ENCODE peak calls at places on chromosomes 16 and 17, in ten cellular contexts. F, W, Q, U, V, L, D, P, Y and K are unnamed samples.

GRCh38 chr17:47952181-47953021 is 5.3 kb downstream of the PRR15L start:
- DNase-seq in F (no peak), W (no peak), Q (no peak), U (no peak), V (no peak), L (no peak), D (no peak), P (no peak), Y (no peak), K (no peak)

GRCh38 chr16:8589293-8590160 is 784 bp downstream of the TMEM114 start:
- DNase-seq in F (no peak), W (no peak), Q (no peak), U (no peak), V (no peak), L (no peak), D (no peak), P (no peak), Y (no peak), K (no peak)

GRCh38 chr16:1437606-1438005 is 6.7 kb downstream of the PERCC1 start:
- DNase-seq in F (peak), W (no peak), Q (no peak), U (no peak), V (no peak), L (no peak), D (no peak), P (no peak), Y (no peak), K (no peak)

GRCh38 chr17:7405413-7405881 is 1.6 kb upstream of the TMEM256 start:
- DNase-seq in F (peak), W (no peak), Q (no peak), U (no peak), V (no peak), L (no peak), D (peak), P (no peak), Y (no peak), K (no peak)

GRCh38 chr17:82400830-82401229 is 17.3 kb upstream of the HEXD start:
- DNase-seq in F (no peak), W (no peak), Q (no peak), U (no peak), V (peak), L (peak), D (no peak), P (peak), Y (peak), K (no peak)

GRCh38 chr16:9139965-9140364 is 48.5 kb downstream of the HAPSTR1 start:
- DNase-seq in F (peak), W (no peak), Q (peak), U (no peak), V (no peak), L (no peak), D (peak), P (no peak), Y (peak), K (no peak)

GRCh38 chr16:15650698-15651161 is 685 bp downstream of the NDE1 start:
- DNase-seq in F (peak), W (no peak), Q (no peak), U (no peak), V (no peak), L (peak), D (peak), P (no peak), Y (peak), K (no peak)

GRCh38 chr16:50600582-50601283 is 52.5 kb downstream of the NKD1 start:
- DNase-seq in F (no peak), W (no peak), Q (no peak), U (no peak), V (no peak), L (no peak), D (no peak), P (no peak), Y (no peak), K (no peak)

GRCh38 chr17:71601894-71602504 is 518.8 kb upstream of the SOX9 start:
- DNase-seq in F (no peak), W (no peak), Q (no peak), U (no peak), V (no peak), L (no peak), D (no peak), P (no peak), Y (no peak), K (no peak)

GRCh38 chr17:74960739-74961342 is 11.7 kb downstream of the HID1 start:
- DNase-seq in F (peak), W (no peak), Q (no peak), U (no peak), V (no peak), L (peak), D (peak), P (peak), Y (peak), K (no peak)

GRCh38 chr16:9062301-9062700 is 29.1 kb upstream of the HAPSTR1 start:
- DNase-seq in F (no peak), W (no peak), Q (no peak), U (no peak), V (no peak), L (no peak), D (no peak), P (no peak), Y (no peak), K (no peak)

GRCh38 chr17:2796164-2797140 is at the start of gene RAP1GAP2:
- DNase-seq in F (peak), W (peak), Q (no peak), U (no peak), V (peak), L (peak), D (no peak), P (peak), Y (no peak), K (no peak)

GRCh38 chr17:2084129-2084765 is 29.3 kb downstream of the HIC1 start:
- DNase-seq in F (peak), W (peak), Q (no peak), U (no peak), V (no peak), L (no peak), D (peak), P (no peak), Y (no peak), K (peak)

GRCh38 chr16:19588661-19589060 is 33.2 kb downstream of the VPS35L start:
- DNase-seq in F (no peak), W (no peak), Q (no peak), U (no peak), V (no peak), L (no peak), D (no peak), P (no peak), Y (no peak), K (no peak)

GRCh38 chr17:82246040-82246364 is 17.2 kb downstream of the SLC16A3 start:
- DNase-seq in F (no peak), W (no peak), Q (no peak), U (no peak), V (no peak), L (no peak), D (no peak), P (no peak), Y (no peak), K (no peak)

GRCh38 chr16:84844049-84844350 is 24.2 kb downstream of the CRISPLD2 start:
- DNase-seq in F (no peak), W (no peak), Q (no peak), U (no peak), V (no peak), L (no peak), D (no peak), P (no peak), Y (no peak), K (no peak)

GRCh38 chr16:11133344-11133921 is 122.6 kb downstream of the SOCS1 start:
- DNase-seq in F (peak), W (peak), Q (no peak), U (peak), V (no peak), L (no peak), D (peak), P (no peak), Y (no peak), K (peak)

GRCh38 chr16:12900599-12901203 is 697 bp upstream of the SHISA9 start:
- DNase-seq in F (no peak), W (no peak), Q (peak), U (no peak), V (no peak), L (no peak), D (peak), P (no peak), Y (no peak), K (no peak)

GRCh38 chr16:84062734-84063640 is 20.4 kb upstream of the SLC38A8 start:
- DNase-seq in F (peak), W (peak), Q (peak), U (peak), V (peak), L (peak), D (peak), P (peak), Y (peak), K (no peak)

GRCh38 chr16:77273815-77274214 is 74.6 kb downstream of the SYCE1L start:
- DNase-seq in F (no peak), W (no peak), Q (no peak), U (no peak), V (no peak), L (no peak), D (no peak), P (no peak), Y (no peak), K (no peak)

GRCh38 chr17:7097940-7098339 is 16.7 kb downstream of the ASGR2 start:
- DNase-seq in F (no peak), W (no peak), Q (no peak), U (no peak), V (no peak), L (no peak), D (no peak), P (no peak), Y (no peak), K (no peak)

GRCh38 chr16:73058221-73058615 is 10.3 kb upstream of the ZFHX3 start:
- DNase-seq in F (peak), W (no peak), Q (no peak), U (no peak), V (no peak), L (peak), D (peak), P (no peak), Y (peak), K (no peak)

GRCh38 chr17:59361916-59362810 is 30.7 kb downstream of the YPEL2 start:
- DNase-seq in F (peak), W (no peak), Q (no peak), U (peak), V (peak), L (peak), D (peak), P (no peak), Y (peak), K (peak)

GRCh38 chr16:15874745-15875314 is 13.6 kb downstream of the CEP20 start:
- DNase-seq in F (peak), W (peak), Q (peak), U (no peak), V (no peak), L (peak), D (peak), P (no peak), Y (no peak), K (no peak)

GRCh38 chr17:19702231-19702641 is 14.1 kb downstream of the SLC47A2 start:
- DNase-seq in F (peak), W (peak), Q (no peak), U (no peak), V (no peak), L (no peak), D (no peak), P (no peak), Y (no peak), K (no peak)

GRCh38 chr17:4945176-4945943 is 3.0 kb downstream of the PFN1 start:
- DNase-seq in F (peak), W (peak), Q (peak), U (peak), V (peak), L (peak), D (peak), P (peak), Y (peak), K (peak)

GRCh38 chr17:68533887-68534700 is 21.9 kb downstream of the PRKAR1A start:
- DNase-seq in F (peak), W (no peak), Q (no peak), U (no peak), V (no peak), L (no peak), D (peak), P (no peak), Y (no peak), K (peak)

GRCh38 chr17:47695664-47696376 is 1.9 kb downstream of the TBKBP1 start:
- DNase-seq in F (no peak), W (no peak), Q (no peak), U (no peak), V (no peak), L (no peak), D (no peak), P (no peak), Y (peak), K (no peak)

GRCh38 chr17:41542357-41542756 is 14.2 kb upstream of the KRT19 start:
- DNase-seq in F (no peak), W (no peak), Q (no peak), U (no peak), V (no peak), L (no peak), D (no peak), P (no peak), Y (no peak), K (no peak)

GRCh38 chr17:50208611-50209061 is 7.2 kb upstream of the COL1A1 start:
- DNase-seq in F (no peak), W (no peak), Q (no peak), U (no peak), V (no peak), L (no peak), D (no peak), P (no peak), Y (no peak), K (no peak)

GRCh38 chr17:82830249-82830661 is 9.6 kb downstream of the ZNF750 start:
- DNase-seq in F (no peak), W (peak), Q (peak), U (no peak), V (no peak), L (no peak), D (no peak), P (no peak), Y (no peak), K (no peak)